ENCODE peak calls at places on chromosomes 13 and 19, in four cellular contexts. M is Peyer's patch; J is effector memory CD4-positive, alpha-beta T cell; A is adrenal gland. Z is an unnamed sample. For H3K9me3, the result is how much of the 10 kb centered on the place peaks cover.

GRCh38 chr19:40165362-40165937 is 25.8 kb upstream of the MAP3K10 start:
- DNase-seq in M (peak), J (peak), A (peak), Z (peak)

GRCh38 chr19:4385291-4386037 is 14.9 kb downstream of the SH3GL1 start:
- DNase-seq in M (no peak), J (no peak), A (no peak), Z (no peak)

GRCh38 chr19:39142655-39143054 is 17.1 kb downstream of the PAK4 start:
- DNase-seq in M (no peak), J (no peak), A (no peak), Z (no peak)

GRCh38 chr13:74574964-74575728 is 440.9 kb upstream of the KLF12 start:
- DNase-seq in M (no peak), J (no peak), A (no peak), Z (no peak)

GRCh38 chr19:55536951-55537740 is at the start of gene SBK2:
- DNase-seq in M (no peak), J (no peak), A (no peak), Z (peak)

GRCh38 chr19:41409288-41409687 is 11.7 kb downstream of the BCKDHA start:
- DNase-seq in M (no peak), J (no peak), A (no peak), Z (peak)

GRCh38 chr13:98513837-98514236 is 63.1 kb downstream of the STK24 start:
- DNase-seq in M (peak), J (no peak), A (no peak), Z (no peak)

GRCh38 chr19:7916137-7916907 is 1.7 kb downstream of the TGFBR3L start:
- DNase-seq in M (no peak), J (peak), A (peak), Z (no peak)

GRCh38 chr19:4910594-4911273 is 1.4 kb downstream of the UHRF1 start:
- DNase-seq in M (peak), J (no peak), A (peak), Z (peak)

GRCh38 chr13:46334008-46334407 is 53.0 kb downstream of the RUBCNL start:
- DNase-seq in M (no peak), J (no peak), A (no peak), Z (no peak)

GRCh38 chr19:40811478-40812341 is 12.7 kb downstream of the EGLN2 start:
- DNase-seq in M (peak), J (no peak), A (no peak), Z (no peak)

GRCh38 chr13:47420012-47420411 is 523.2 kb upstream of the HTR2A start:
- DNase-seq in M (no peak), J (no peak), A (no peak), Z (no peak)

GRCh38 chr13:30787747-30788535 is 52.6 kb downstream of the ALOX5AP start:
- DNase-seq in M (no peak), J (no peak), A (no peak), Z (no peak)

GRCh38 chr19:3365093-3365446 is 1.3 kb upstream of the NFIC start:
- DNase-seq in M (no peak), J (no peak), A (peak), Z (no peak)

GRCh38 chr19:19077103-19077502 is 13.3 kb downstream of the SLC25A42 start:
- DNase-seq in M (no peak), J (no peak), A (no peak), Z (no peak)

GRCh38 chr13:80265348-80265747 is 75.6 kb downstream of the SPRY2 start:
- DNase-seq in M (no peak), J (no peak), A (no peak), Z (no peak)

GRCh38 chr19:5376928-5377327 is 36.3 kb upstream of the PTPRS start:
- DNase-seq in M (no peak), J (no peak), A (no peak), Z (no peak)

GRCh38 chr19:3061214-3062161 is 807 bp downstream of the TLE5 start:
- DNase-seq in M (peak), J (peak), A (peak), Z (peak)

GRCh38 chr13:23570099-23570926 is at the start of gene TNFRSF19:
- DNase-seq in M (no peak), J (no peak), A (peak), Z (peak)

GRCh38 chr19:2717638-2718541 is 3.3 kb downstream of the DIRAS1 start:
- DNase-seq in M (no peak), J (no peak), A (peak), Z (no peak)

GRCh38 chr19:10852098-10852800 is 4.0 kb downstream of the C19orf38 start:
- DNase-seq in M (no peak), J (no peak), A (no peak), Z (no peak)

GRCh38 chr13:21812192-21812626 is 141.3 kb downstream of the FGF9 start:
- DNase-seq in M (no peak), J (no peak), A (no peak), Z (no peak)

GRCh38 chr13:92463134-92463533 is 763.5 kb upstream of the GPC6 start:
- DNase-seq in M (no peak), J (no peak), A (no peak), Z (no peak)

GRCh38 chr19:1850809-1851544 is 2.7 kb upstream of the REXO1 start:
- DNase-seq in M (no peak), J (no peak), A (peak), Z (no peak)

GRCh38 chr19:57934820-57935665 is at the start of gene ZNF418:
- DNase-seq in M (peak), J (peak), A (peak), Z (peak)

GRCh38 chr19:17281391-17282304 is at the start of gene ANKLE1:
- DNase-seq in M (peak), J (no peak), A (no peak), Z (peak)
- H3K9me3 ChIP-seq in M (under half), J (under half), A (under half), Z (under half)

DNA sequence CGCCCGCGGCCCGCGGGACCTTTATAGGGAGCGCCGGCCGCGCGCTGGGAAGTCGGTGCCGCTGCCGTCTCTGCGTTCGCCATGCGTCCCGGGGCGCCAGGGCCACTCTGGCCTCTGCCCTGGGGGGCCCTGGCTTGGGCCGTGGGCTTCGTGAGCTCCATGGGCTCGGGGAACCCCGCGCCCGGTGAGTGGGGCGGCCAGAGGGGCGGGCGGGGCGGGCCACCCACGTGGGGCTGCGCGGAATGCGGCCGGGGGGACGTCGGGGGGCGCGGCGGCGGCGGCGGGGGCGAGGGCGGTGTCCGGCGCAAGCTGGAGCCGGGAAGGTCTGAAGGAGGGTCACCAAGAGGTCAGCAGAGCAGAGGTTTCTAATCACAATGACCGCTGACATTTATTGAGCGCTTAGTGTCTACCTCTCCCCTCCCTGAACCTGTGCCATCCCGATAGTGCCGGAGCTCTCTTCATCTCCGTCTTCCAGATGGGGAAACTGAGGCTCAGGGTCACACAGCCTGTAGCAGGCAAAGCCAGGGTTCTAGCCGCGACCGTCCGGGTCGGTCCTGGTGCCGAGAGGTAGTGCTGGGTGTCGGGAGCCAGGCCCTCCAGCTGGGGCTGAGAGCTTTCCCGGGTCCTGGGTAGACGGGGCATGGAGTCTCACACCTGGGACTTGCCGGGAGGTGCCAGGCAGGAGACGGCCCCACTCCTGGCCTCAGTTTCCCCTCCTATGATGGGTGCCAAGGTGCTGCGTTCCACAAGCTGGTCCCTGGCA is at the start of gene FSTL3:
- DNase-seq in M (no peak), J (no peak), A (peak), Z (peak)
- H3K4me3 ChIP-seq in M (peak), J (no peak), A (peak), Z (peak)

GRCh38 chr19:36221474-36221873 is 6.6 kb downstream of the ZNF146 start:
- DNase-seq in M (no peak), J (no peak), A (no peak), Z (no peak)
- H3K9me3 ChIP-seq in M (under half), J (under half), A (under half), Z (under half)

DNA sequence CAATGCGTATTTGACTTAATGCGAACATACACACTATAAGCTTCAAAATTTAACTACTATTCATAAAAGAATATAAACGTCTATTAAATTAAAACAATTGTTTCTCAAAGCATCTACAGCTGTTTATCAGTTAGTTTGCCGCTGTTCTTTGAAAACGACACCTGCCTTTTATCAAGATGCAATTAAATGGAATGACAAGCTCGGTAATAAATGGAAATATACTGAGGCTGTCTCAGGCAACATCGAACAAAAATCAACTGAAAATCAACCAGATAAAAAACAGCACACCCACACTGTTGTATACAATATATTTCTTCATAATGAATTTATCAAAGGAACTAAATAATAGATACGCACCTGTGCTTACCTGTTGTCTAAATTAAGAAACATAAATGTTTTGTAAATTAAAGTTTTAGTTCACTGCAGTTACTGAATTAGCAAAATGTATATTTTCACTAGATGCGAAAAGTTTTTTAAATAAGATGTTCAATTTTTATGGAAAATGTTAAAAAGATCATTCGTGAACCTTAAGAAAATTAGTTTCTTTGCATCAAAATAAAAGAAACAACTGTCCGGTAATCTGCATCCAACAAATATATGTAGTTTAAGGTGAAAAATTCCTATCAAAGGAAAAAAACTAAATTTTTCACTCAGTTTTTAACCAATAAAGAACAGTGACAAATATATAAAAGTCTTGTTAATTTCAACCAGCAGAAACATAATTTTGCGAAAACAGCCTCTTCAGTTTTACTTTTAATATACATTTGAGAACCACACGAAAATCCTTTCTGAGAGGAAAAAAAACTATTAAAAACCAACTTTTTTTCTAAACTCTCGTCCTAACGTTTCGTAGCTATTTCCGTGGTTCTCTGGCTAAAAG is 64.3 kb downstream of the KCNRG start:
- DNase-seq in M (no peak), J (no peak), A (no peak), Z (no peak)
- H3K4me3 ChIP-seq in M (peak), J (peak), A (no peak), Z (peak)

GRCh38 chr13:96481482-96481881 is 391.6 kb downstream of the HS6ST3 start:
- DNase-seq in M (no peak), J (no peak), A (no peak), Z (no peak)
- H3K9me3 ChIP-seq in M (under half), J (under half), A (under half), Z (under half)

GRCh38 chr19:46659151-46660007 is 1.6 kb downstream of the DACT3 start:
- DNase-seq in M (no peak), J (no peak), A (peak), Z (peak)
- H3K4me3 ChIP-seq in M (no peak), J (no peak), A (no peak), Z (peak)

GRCh38 chr19:16772841-16773240 is 53.2 kb downstream of the NWD1 start:
- DNase-seq in M (no peak), J (no peak), A (no peak), Z (no peak)
- H3K9me3 ChIP-seq in M (under half), J (under half), A (under half), Z (under half)

GRCh38 chr19:17567940-17568339 is 12.5 kb downstream of the COLGALT1 start:
- DNase-seq in M (no peak), J (no peak), A (no peak), Z (no peak)

GRCh38 chr19:17560205-17560595 is 4.8 kb downstream of the COLGALT1 start:
- DNase-seq in M (no peak), J (no peak), A (no peak), Z (no peak)

GRCh38 chr19:17562097-17562496 is 6.6 kb downstream of the COLGALT1 start:
- DNase-seq in M (no peak), J (no peak), A (no peak), Z (no peak)

GRCh38 chr19:17565611-17566010 is 10.2 kb downstream of the COLGALT1 start:
- DNase-seq in M (no peak), J (no peak), A (no peak), Z (no peak)

DNA sequence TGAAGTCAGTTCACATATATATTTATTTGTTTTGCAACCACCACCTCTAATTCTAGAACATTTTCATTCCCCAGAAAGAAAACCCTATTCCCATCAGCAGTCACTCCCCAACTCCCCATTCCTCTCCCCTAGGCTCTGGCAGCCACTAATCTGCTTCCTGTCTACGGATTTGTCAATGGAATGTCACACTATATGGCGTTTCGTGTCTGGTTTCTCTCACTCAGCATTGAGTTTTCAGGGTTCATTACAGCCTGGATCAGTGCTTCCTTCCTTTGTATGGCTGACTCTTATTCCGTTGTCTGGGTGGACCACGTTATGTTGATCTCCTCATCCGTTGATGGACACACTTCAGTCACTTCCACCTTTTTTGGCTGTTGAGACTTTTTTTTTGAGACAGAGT is 9.3 kb downstream of the COLGALT1 start:
- DNase-seq in M (no peak), J (no peak), A (no peak), Z (peak)
- H3K4me3 ChIP-seq in M (no peak), J (no peak), A (no peak), Z (no peak)

GRCh38 chr19:22426901-22427300 is 4.8 kb upstream of the ZNF98 start:
- DNase-seq in M (no peak), J (no peak), A (no peak), Z (no peak)
- H3K9me3 ChIP-seq in M (under half), J (under half), A (under half), Z (under half)

GRCh38 chr13:111551421-111551820 is 231.0 kb downstream of the TEX29 start:
- DNase-seq in M (no peak), J (no peak), A (no peak), Z (no peak)
- H3K4me3 ChIP-seq in M (no peak), J (no peak), A (no peak), Z (no peak)

Z was measured in cardiac muscle cell.